ENCODE peak calls at places on chromosomes 1 and 21, in four cellular contexts. One of them, this sample, is unnamed.

GRCh38 chr1:187878883-187879282 is 1050.1 kb downstream of the PLA2G4A start:
- DNase-seq in progenitor cell of endocrine pancreas: no peak
- DNase-seq in BJ: no peak
- DNase-seq in CD4-positive, alpha-beta T cell: no peak
- DNase-seq in this sample: no peak

GRCh38 chr1:109873278-109874175 is 37.1 kb upstream of the CSF1 start:
- DNase-seq in progenitor cell of endocrine pancreas: no peak
- DNase-seq in BJ: no peak
- DNase-seq in CD4-positive, alpha-beta T cell: no peak
- DNase-seq in this sample: peak

GRCh38 chr1:22831729-22832413 is 121.2 kb downstream of the EPHB2 start:
- DNase-seq in progenitor cell of endocrine pancreas: no peak
- DNase-seq in BJ: peak
- DNase-seq in CD4-positive, alpha-beta T cell: no peak
- DNase-seq in this sample: no peak

GRCh38 chr1:162632234-162632666 is at the start of gene DDR2:
- DNase-seq in progenitor cell of endocrine pancreas: no peak
- DNase-seq in BJ: peak
- DNase-seq in CD4-positive, alpha-beta T cell: no peak
- DNase-seq in this sample: peak

GRCh38 chr1:51303751-51304196 is 26.6 kb downstream of the TTC39A start:
- DNase-seq in progenitor cell of endocrine pancreas: no peak
- DNase-seq in BJ: no peak
- DNase-seq in CD4-positive, alpha-beta T cell: no peak
- DNase-seq in this sample: no peak

GRCh38 chr21:45306832-45307571 is 19.3 kb upstream of the POFUT2 start:
- DNase-seq in progenitor cell of endocrine pancreas: no peak
- DNase-seq in BJ: no peak
- DNase-seq in CD4-positive, alpha-beta T cell: no peak
- DNase-seq in this sample: peak

GRCh38 chr1:225462714-225463574 is 35.1 kb upstream of the LBR start:
- DNase-seq in progenitor cell of endocrine pancreas: no peak
- DNase-seq in BJ: no peak
- DNase-seq in CD4-positive, alpha-beta T cell: no peak
- DNase-seq in this sample: peak

GRCh38 chr1:236812334-236813030 is 17.4 kb downstream of the MTR start:
- DNase-seq in progenitor cell of endocrine pancreas: no peak
- DNase-seq in BJ: no peak
- DNase-seq in CD4-positive, alpha-beta T cell: no peak
- DNase-seq in this sample: no peak

GRCh38 chr1:231335663-231336602 is 1.7 kb downstream of the EXOC8 start:
- DNase-seq in progenitor cell of endocrine pancreas: no peak
- DNase-seq in BJ: no peak
- DNase-seq in CD4-positive, alpha-beta T cell: no peak
- DNase-seq in this sample: no peak

GRCh38 chr1:1399870-1400575 is 888 bp upstream of the CCNL2 start:
- DNase-seq in progenitor cell of endocrine pancreas: no peak
- DNase-seq in BJ: no peak
- DNase-seq in CD4-positive, alpha-beta T cell: no peak
- DNase-seq in this sample: no peak

GRCh38 chr1:167060141-167061072 is 29.8 kb downstream of the GPA33 start:
- DNase-seq in progenitor cell of endocrine pancreas: no peak
- DNase-seq in BJ: no peak
- DNase-seq in CD4-positive, alpha-beta T cell: no peak
- DNase-seq in this sample: no peak

GRCh38 chr1:206674745-206675175 is 9.9 kb upstream of the MAPKAPK2 start:
- DNase-seq in progenitor cell of endocrine pancreas: no peak
- DNase-seq in BJ: peak
- DNase-seq in CD4-positive, alpha-beta T cell: no peak
- DNase-seq in this sample: no peak

GRCh38 chr1:159916240-159917051 is 8.9 kb downstream of the TAGLN2 start:
- DNase-seq in progenitor cell of endocrine pancreas: no peak
- DNase-seq in BJ: no peak
- DNase-seq in CD4-positive, alpha-beta T cell: no peak
- DNase-seq in this sample: no peak

GRCh38 chr1:38231941-38232340 is 185.3 kb upstream of the POU3F1 start:
- DNase-seq in progenitor cell of endocrine pancreas: no peak
- DNase-seq in BJ: no peak
- DNase-seq in CD4-positive, alpha-beta T cell: no peak
- DNase-seq in this sample: no peak

GRCh38 chr1:58585591-58586151 is 8.6 kb upstream of the TACSTD2 start:
- DNase-seq in progenitor cell of endocrine pancreas: no peak
- DNase-seq in BJ: no peak
- DNase-seq in CD4-positive, alpha-beta T cell: no peak
- DNase-seq in this sample: no peak

GRCh38 chr1:210654176-210654786 is 325.6 kb downstream of the HHAT start:
- DNase-seq in progenitor cell of endocrine pancreas: no peak
- DNase-seq in BJ: no peak
- DNase-seq in CD4-positive, alpha-beta T cell: no peak
- DNase-seq in this sample: no peak

GRCh38 chr1:26126321-26127084 is 14.9 kb downstream of the PDIK1L start:
- DNase-seq in progenitor cell of endocrine pancreas: no peak
- DNase-seq in BJ: no peak
- DNase-seq in CD4-positive, alpha-beta T cell: peak
- DNase-seq in this sample: no peak

GRCh38 chr1:62325696-62326095 is 6.5 kb upstream of the KANK4 start:
- DNase-seq in progenitor cell of endocrine pancreas: no peak
- DNase-seq in BJ: peak
- DNase-seq in CD4-positive, alpha-beta T cell: no peak
- DNase-seq in this sample: no peak

GRCh38 chr1:53943090-53943489 is 2.4 kb downstream of the IFT25 start:
- DNase-seq in progenitor cell of endocrine pancreas: no peak
- DNase-seq in BJ: no peak
- DNase-seq in CD4-positive, alpha-beta T cell: no peak
- DNase-seq in this sample: no peak

GRCh38 chr21:46084041-46084561 is 13.8 kb upstream of the COL6A2 start:
- DNase-seq in progenitor cell of endocrine pancreas: no peak
- DNase-seq in BJ: no peak
- DNase-seq in CD4-positive, alpha-beta T cell: no peak
- DNase-seq in this sample: no peak

GRCh38 chr1:42312576-42313212 is 22.3 kb downstream of the FOXJ3 start:
- DNase-seq in progenitor cell of endocrine pancreas: no peak
- DNase-seq in BJ: no peak
- DNase-seq in CD4-positive, alpha-beta T cell: no peak
- DNase-seq in this sample: no peak

GRCh38 chr1:19375621-19376020 is 63.5 kb downstream of the SLC66A1 start:
- DNase-seq in progenitor cell of endocrine pancreas: no peak
- DNase-seq in BJ: no peak
- DNase-seq in CD4-positive, alpha-beta T cell: no peak
- DNase-seq in this sample: no peak

GRCh38 chr1:85330206-85330605 is 53.8 kb upstream of the BCL10 start:
- DNase-seq in progenitor cell of endocrine pancreas: no peak
- DNase-seq in BJ: peak
- DNase-seq in CD4-positive, alpha-beta T cell: no peak
- DNase-seq in this sample: no peak

GRCh38 chr1:1290238-1290731 is 10.0 kb downstream of the SCNN1D start:
- DNase-seq in progenitor cell of endocrine pancreas: peak
- DNase-seq in BJ: no peak
- DNase-seq in CD4-positive, alpha-beta T cell: peak
- DNase-seq in this sample: no peak

GRCh38 chr1:173048629-173049326 is 2.0 kb downstream of the TNFSF18 start:
- DNase-seq in progenitor cell of endocrine pancreas: no peak
- DNase-seq in BJ: no peak
- DNase-seq in CD4-positive, alpha-beta T cell: no peak
- DNase-seq in this sample: no peak

GRCh38 chr21:40829308-40829707 is 17.6 kb downstream of the DSCAM start:
- DNase-seq in progenitor cell of endocrine pancreas: no peak
- DNase-seq in BJ: no peak
- DNase-seq in CD4-positive, alpha-beta T cell: no peak
- DNase-seq in this sample: no peak

GRCh38 chr1:2344744-2345296 is 46.5 kb downstream of the MORN1 start:
- DNase-seq in progenitor cell of endocrine pancreas: no peak
- DNase-seq in BJ: no peak
- DNase-seq in CD4-positive, alpha-beta T cell: no peak
- DNase-seq in this sample: peak

GRCh38 chr21:29633766-29634165 is 306.0 kb downstream of the GRIK1 start:
- DNase-seq in progenitor cell of endocrine pancreas: no peak
- DNase-seq in BJ: no peak
- DNase-seq in CD4-positive, alpha-beta T cell: no peak
- DNase-seq in this sample: no peak

GRCh38 chr1:16386454-16387113 is 19.5 kb downstream of the SZRD1 start:
- DNase-seq in progenitor cell of endocrine pancreas: no peak
- DNase-seq in BJ: no peak
- DNase-seq in CD4-positive, alpha-beta T cell: no peak
- DNase-seq in this sample: no peak

GRCh38 chr1:182143825-182144661 is 82.5 kb upstream of the ZNF648 start:
- DNase-seq in progenitor cell of endocrine pancreas: no peak
- DNase-seq in BJ: peak
- DNase-seq in CD4-positive, alpha-beta T cell: no peak
- DNase-seq in this sample: peak

GRCh38 chr1:152035406-152036315 is 1.1 kb downstream of the S100A11 start:
- DNase-seq in progenitor cell of endocrine pancreas: no peak
- DNase-seq in BJ: no peak
- DNase-seq in CD4-positive, alpha-beta T cell: no peak
- DNase-seq in this sample: no peak

GRCh38 chr1:170545476-170545875 is 13.5 kb downstream of the GORAB start:
- DNase-seq in progenitor cell of endocrine pancreas: no peak
- DNase-seq in BJ: peak
- DNase-seq in CD4-positive, alpha-beta T cell: no peak
- DNase-seq in this sample: no peak

GRCh38 chr1:14095001-14095400 is 395.0 kb downstream of the PRDM2 start:
- DNase-seq in progenitor cell of endocrine pancreas: no peak
- DNase-seq in BJ: no peak
- DNase-seq in CD4-positive, alpha-beta T cell: no peak
- DNase-seq in this sample: no peak

GRCh38 chr1:58000821-58001220 is 545.7 kb downstream of the OMA1 start:
- DNase-seq in progenitor cell of endocrine pancreas: no peak
- DNase-seq in BJ: no peak
- DNase-seq in CD4-positive, alpha-beta T cell: no peak
- DNase-seq in this sample: no peak

GRCh38 chr1:94069649-94070285 is 51.2 kb downstream of the ABCA4 start:
- DNase-seq in progenitor cell of endocrine pancreas: no peak
- DNase-seq in BJ: no peak
- DNase-seq in CD4-positive, alpha-beta T cell: no peak
- DNase-seq in this sample: no peak

GRCh38 chr1:3922201-3922725 is 22.2 kb upstream of the C1orf174 start:
- DNase-seq in progenitor cell of endocrine pancreas: no peak
- DNase-seq in BJ: no peak
- DNase-seq in CD4-positive, alpha-beta T cell: no peak
- DNase-seq in this sample: no peak

GRCh38 chr1:167509587-167509986 is 8.7 kb downstream of the CD247 start:
- DNase-seq in progenitor cell of endocrine pancreas: no peak
- DNase-seq in BJ: no peak
- DNase-seq in CD4-positive, alpha-beta T cell: no peak
- DNase-seq in this sample: no peak

GRCh38 chr1:47870480-47870879 is 126.7 kb downstream of the TRABD2B start:
- DNase-seq in progenitor cell of endocrine pancreas: no peak
- DNase-seq in BJ: no peak
- DNase-seq in CD4-positive, alpha-beta T cell: no peak
- DNase-seq in this sample: no peak

GRCh38 chr1:119674835-119675289 is 26.8 kb upstream of the ZNF697 start:
- DNase-seq in progenitor cell of endocrine pancreas: no peak
- DNase-seq in BJ: no peak
- DNase-seq in CD4-positive, alpha-beta T cell: peak
- DNase-seq in this sample: no peak
- TF ChIP-seq CTCF in progenitor cell of endocrine pancreas: no peak
- TF ChIP-seq CTCF in BJ: peak
- TF ChIP-seq CTCF in CD4-positive, alpha-beta T cell: no peak
- TF ChIP-seq CTCF in this sample: no peak

GRCh38 chr21:37916795-37917142 is 512 bp upstream of the KCNJ6 start:
- DNase-seq in progenitor cell of endocrine pancreas: peak
- DNase-seq in BJ: no peak
- DNase-seq in CD4-positive, alpha-beta T cell: no peak
- DNase-seq in this sample: no peak

GRCh38 chr21:37915516-37915915 is 741 bp downstream of the KCNJ6 start:
- DNase-seq in progenitor cell of endocrine pancreas: no peak
- DNase-seq in BJ: no peak
- DNase-seq in CD4-positive, alpha-beta T cell: no peak
- DNase-seq in this sample: no peak

GRCh38 chr21:37917612-37918011 is 1.4 kb upstream of the KCNJ6 start:
- DNase-seq in progenitor cell of endocrine pancreas: no peak
- DNase-seq in BJ: peak
- DNase-seq in CD4-positive, alpha-beta T cell: no peak
- DNase-seq in this sample: no peak

GRCh38 chr21:37914211-37914900 is 1.9 kb downstream of the KCNJ6 start:
- DNase-seq in progenitor cell of endocrine pancreas: peak
- DNase-seq in BJ: no peak
- DNase-seq in CD4-positive, alpha-beta T cell: no peak
- DNase-seq in this sample: no peak

GRCh38 chr21:37915941-37916794 is at the start of gene KCNJ6:
- DNase-seq in progenitor cell of endocrine pancreas: peak
- DNase-seq in BJ: no peak
- DNase-seq in CD4-positive, alpha-beta T cell: no peak
- DNase-seq in this sample: no peak
- TF ChIP-seq CTCF in progenitor cell of endocrine pancreas: peak
- TF ChIP-seq CTCF in BJ: peak
- TF ChIP-seq CTCF in CD4-positive, alpha-beta T cell: no peak
- TF ChIP-seq CTCF in this sample: peak

GRCh38 chr1:99737016-99737415 is 29.4 kb downstream of the FRRS1 start:
- DNase-seq in progenitor cell of endocrine pancreas: no peak
- DNase-seq in BJ: no peak
- DNase-seq in CD4-positive, alpha-beta T cell: no peak
- DNase-seq in this sample: no peak
- TF ChIP-seq CTCF in progenitor cell of endocrine pancreas: peak
- TF ChIP-seq CTCF in BJ: peak
- TF ChIP-seq CTCF in CD4-positive, alpha-beta T cell: no peak
- TF ChIP-seq CTCF in this sample: no peak

DNA sequence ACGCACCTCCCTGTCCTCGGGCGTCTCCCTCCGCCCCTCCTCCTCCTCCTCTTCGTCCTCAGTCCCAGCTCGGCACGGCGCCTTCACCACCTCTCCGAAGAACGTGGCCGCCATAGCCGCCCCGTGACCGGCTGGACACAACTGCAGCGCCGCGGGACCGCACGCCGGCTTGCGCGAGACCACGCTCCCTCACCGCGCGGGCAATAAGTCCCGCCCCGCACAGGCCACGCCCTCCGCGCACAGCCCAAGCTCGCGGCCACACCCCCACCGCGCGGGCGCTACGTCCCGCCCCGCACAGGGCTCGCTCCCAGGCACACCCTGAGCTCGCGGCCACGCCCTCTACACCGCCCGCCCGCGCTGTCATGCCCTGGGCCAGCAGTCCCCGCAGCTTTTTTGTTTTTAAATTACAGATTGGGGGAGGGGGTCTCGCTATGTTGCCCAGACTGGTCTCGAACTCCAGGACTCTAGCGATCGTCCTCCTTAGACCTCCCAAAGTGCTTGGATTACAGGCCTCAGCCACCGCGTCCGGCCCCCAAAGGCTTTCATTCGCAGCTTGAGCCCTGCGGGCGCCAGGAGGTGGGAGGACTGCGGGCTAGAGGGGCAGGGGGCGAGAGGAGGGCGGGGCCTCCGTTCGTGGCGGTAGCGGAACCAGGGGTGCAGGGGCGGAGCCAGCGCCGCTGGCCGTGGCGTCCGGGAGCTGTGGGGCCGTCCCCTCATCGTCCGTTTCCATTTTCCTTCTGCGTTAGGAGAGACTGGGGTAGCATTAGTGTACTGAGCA is at the start of gene PSMG1:
- DNase-seq in progenitor cell of endocrine pancreas: peak
- DNase-seq in BJ: peak
- DNase-seq in CD4-positive, alpha-beta T cell: peak
- DNase-seq in this sample: peak
- TF ChIP-seq CTCF in progenitor cell of endocrine pancreas: no peak
- TF ChIP-seq CTCF in BJ: no peak
- TF ChIP-seq CTCF in CD4-positive, alpha-beta T cell: no peak
- TF ChIP-seq CTCF in this sample: no peak